ENCODE peak calls at places on chromosomes 3 and 15, in six cellular contexts. I, X, G, M, T and H are unnamed samples.

GRCh38 chr3:56001537-56001936 is 466.7 kb downstream of the ERC2 start:
- DNase-seq in I (no peak), X (no peak), G (no peak), M (no peak), T (no peak), H (no peak)

GRCh38 chr15:56496635-56497034 is 31.7 kb upstream of the MNS1 start:
- DNase-seq in I (peak), X (no peak), G (peak), M (peak), T (peak), H (peak)

GRCh38 chr15:50168778-50169411 is 13.1 kb upstream of the SLC27A2 start:
- DNase-seq in I (no peak), X (no peak), G (no peak), M (no peak), T (no peak), H (no peak)

GRCh38 chr3:31157893-31158620 is 263.6 kb upstream of the GADL1 start:
- DNase-seq in I (no peak), X (no peak), G (peak), M (no peak), T (no peak), H (peak)

GRCh38 chr3:8668216-8668615 is 23.6 kb upstream of the SSUH2 start:
- DNase-seq in I (no peak), X (no peak), G (peak), M (no peak), T (no peak), H (no peak)

GRCh38 chr15:77021803-77022381 is 27.0 kb downstream of the PSTPIP1 start:
- DNase-seq in I (no peak), X (peak), G (peak), M (no peak), T (peak), H (peak)

GRCh38 chr15:68921926-68922325 is 8.4 kb upstream of the SPESP1 start:
- DNase-seq in I (no peak), X (no peak), G (no peak), M (peak), T (no peak), H (no peak)

GRCh38 chr15:93298901-93299300 is 209.9 kb upstream of the RGMA start:
- DNase-seq in I (no peak), X (peak), G (no peak), M (peak), T (no peak), H (no peak)

GRCh38 chr15:82315519-82316246 is 33.6 kb downstream of the GOLGA6L10 start:
- DNase-seq in I (peak), X (peak), G (no peak), M (no peak), T (no peak), H (no peak)

GRCh38 chr15:31551323-31551722 is 224.7 kb downstream of the KLF13 start:
- DNase-seq in I (no peak), X (no peak), G (no peak), M (peak), T (no peak), H (no peak)

GRCh38 chr15:101242999-101243336 is 8.9 kb downstream of the CHSY1 start:
- DNase-seq in I (peak), X (no peak), G (no peak), M (no peak), T (no peak), H (no peak)

GRCh38 chr15:40469776-40470390 is 901 bp upstream of the CHST14 start:
- DNase-seq in I (no peak), X (peak), G (peak), M (no peak), T (no peak), H (no peak)
- TF ChIP-seq CTCF in I (no peak), X (no peak), G (no peak), M (no peak), T (no peak), H (no peak)

GRCh38 chr3:908839-909238 is 184.0 kb upstream of the CNTN6 start:
- DNase-seq in I (no peak), X (no peak), G (no peak), M (no peak), T (no peak), H (no peak)
- TF ChIP-seq CTCF in I (no peak), X (no peak), G (no peak), M (peak), T (no peak), H (no peak)

GRCh38 chr3:178386401-178386800 is 149.8 kb upstream of the KCNMB2 start:
- DNase-seq in I (no peak), X (no peak), G (no peak), M (no peak), T (no peak), H (no peak)

GRCh38 chr3:178382388-178383061 is 153.7 kb upstream of the KCNMB2 start:
- DNase-seq in I (no peak), X (no peak), G (peak), M (peak), T (no peak), H (peak)

GRCh38 chr3:178385280-178385952 is 150.8 kb upstream of the KCNMB2 start:
- DNase-seq in I (no peak), X (no peak), G (peak), M (peak), T (peak), H (peak)

GRCh38 chr3:178381971-178382370 is 154.3 kb upstream of the KCNMB2 start:
- DNase-seq in I (no peak), X (no peak), G (peak), M (peak), T (no peak), H (peak)

GRCh38 chr3:178384302-178384939 is 151.8 kb upstream of the KCNMB2 start:
- DNase-seq in I (no peak), X (no peak), G (peak), M (no peak), T (no peak), H (no peak)
- TF ChIP-seq CTCF in I (peak), X (no peak), G (no peak), M (no peak), T (no peak), H (no peak)

DNA sequence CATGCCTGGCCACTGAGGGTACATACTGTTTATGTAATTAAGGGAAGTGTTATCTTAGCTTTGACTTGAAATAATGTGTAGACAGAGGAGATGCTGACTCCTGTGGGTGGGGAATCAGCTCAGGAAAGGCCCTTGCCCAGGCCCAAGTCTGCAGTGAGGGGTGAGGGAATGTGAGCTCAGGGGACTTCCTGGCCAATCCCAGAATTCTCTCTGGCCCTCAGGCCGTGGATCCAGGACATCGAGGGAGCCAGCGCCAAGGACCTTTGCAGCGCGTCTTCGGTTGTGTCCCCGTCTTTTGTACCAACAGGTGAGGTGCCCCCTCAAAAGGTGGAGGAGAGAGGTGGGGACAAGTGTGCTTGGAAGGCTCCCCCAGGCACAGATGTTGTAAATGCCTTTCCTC is 6.4 kb downstream of the CIB1 start:
- DNase-seq in I (no peak), X (no peak), G (no peak), M (no peak), T (no peak), H (no peak)
- TF ChIP-seq CTCF in I (no peak), X (no peak), G (no peak), M (no peak), T (no peak), H (no peak)